ENCODE peak calls at places on chromosome 7, in ten cellular contexts. One of them, this sample, is unnamed.
A peak's percentile ranks its signal among the peaks of the same experiment; 100 is the strongest.

GRCh38 chr7:17139081-17139480 is 159.4 kb upstream of the AHR start:
- DNase-seq in cardiac fibroblast: no peak
- DNase-seq in OCI-LY7: no peak
- DNase-seq in glutamatergic neuron: no peak
- DNase-seq in coronary artery: no peak
- DNase-seq in nephron progenitor cell: no peak
- DNase-seq in choroid plexus epithelial cell: no peak
- DNase-seq in body of pancreas: no peak
- DNase-seq in AG09319: no peak
- DNase-seq in left ventricle myocardium inferior: no peak
- DNase-seq in this sample: no peak

GRCh38 chr7:11714205-11714604 is 117.8 kb downstream of the THSD7A start:
- DNase-seq in cardiac fibroblast: no peak
- DNase-seq in OCI-LY7: no peak
- DNase-seq in nephron progenitor cell: no peak
- DNase-seq in AG09319: no peak
- DNase-seq in glutamatergic neuron: no peak
- DNase-seq in body of pancreas: no peak
- DNase-seq in left ventricle myocardium inferior: no peak
- DNase-seq in choroid plexus epithelial cell: no peak
- DNase-seq in coronary artery: no peak
- DNase-seq in this sample: no peak

GRCh38 chr7:17307033-17307432 is 8.6 kb downstream of the AHR start:
- DNase-seq in OCI-LY7: no peak
- DNase-seq in left ventricle myocardium inferior: no peak
- DNase-seq in coronary artery: no peak
- DNase-seq in choroid plexus epithelial cell: no peak
- DNase-seq in nephron progenitor cell: no peak
- DNase-seq in glutamatergic neuron: no peak
- DNase-seq in cardiac fibroblast: peak; percentile 51
- DNase-seq in body of pancreas: no peak
- DNase-seq in AG09319: no peak
- DNase-seq in this sample: no peak

GRCh38 chr7:32937344-32938174 is 19.7 kb upstream of the FKBP9 start:
- DNase-seq in nephron progenitor cell: no peak
- DNase-seq in body of pancreas: peak; percentile 45
- DNase-seq in coronary artery: no peak
- DNase-seq in OCI-LY7: no peak
- DNase-seq in choroid plexus epithelial cell: peak; percentile 53
- DNase-seq in AG09319: no peak
- DNase-seq in glutamatergic neuron: peak; percentile 30
- DNase-seq in cardiac fibroblast: peak; percentile 66
- DNase-seq in left ventricle myocardium inferior: peak; percentile 49
- DNase-seq in this sample: no peak

GRCh38 chr7:131381069-131381838 is 53.6 kb downstream of the MKLN1 start:
- DNase-seq in glutamatergic neuron: no peak
- DNase-seq in cardiac fibroblast: peak; percentile 73
- DNase-seq in choroid plexus epithelial cell: peak; percentile 57
- DNase-seq in body of pancreas: no peak
- DNase-seq in left ventricle myocardium inferior: no peak
- DNase-seq in AG09319: no peak
- DNase-seq in coronary artery: no peak
- DNase-seq in nephron progenitor cell: no peak
- DNase-seq in OCI-LY7: no peak
- DNase-seq in this sample: no peak

GRCh38 chr7:90613088-90613498 is 17.0 kb downstream of the CDK14 start:
- DNase-seq in choroid plexus epithelial cell: peak; percentile 35
- DNase-seq in cardiac fibroblast: peak; percentile 69
- DNase-seq in OCI-LY7: no peak
- DNase-seq in body of pancreas: no peak
- DNase-seq in glutamatergic neuron: no peak
- DNase-seq in coronary artery: no peak
- DNase-seq in left ventricle myocardium inferior: no peak
- DNase-seq in AG09319: no peak
- DNase-seq in nephron progenitor cell: no peak
- DNase-seq in this sample: no peak

GRCh38 chr7:6346581-6346980 is 74.2 kb upstream of the CYTH3 start:
- DNase-seq in body of pancreas: no peak
- DNase-seq in AG09319: no peak
- DNase-seq in cardiac fibroblast: no peak
- DNase-seq in choroid plexus epithelial cell: no peak
- DNase-seq in OCI-LY7: no peak
- DNase-seq in glutamatergic neuron: no peak
- DNase-seq in nephron progenitor cell: no peak
- DNase-seq in coronary artery: no peak
- DNase-seq in left ventricle myocardium inferior: no peak
- DNase-seq in this sample: no peak

GRCh38 chr7:113784317-113784716 is 134.5 kb downstream of the PPP1R3A start:
- DNase-seq in AG09319: no peak
- DNase-seq in coronary artery: no peak
- DNase-seq in nephron progenitor cell: no peak
- DNase-seq in cardiac fibroblast: no peak
- DNase-seq in OCI-LY7: no peak
- DNase-seq in choroid plexus epithelial cell: no peak
- DNase-seq in left ventricle myocardium inferior: no peak
- DNase-seq in glutamatergic neuron: no peak
- DNase-seq in body of pancreas: no peak
- DNase-seq in this sample: no peak

GRCh38 chr7:34296663-34297062 is 361.4 kb upstream of the NPSR1 start:
- DNase-seq in AG09319: no peak
- DNase-seq in glutamatergic neuron: no peak
- DNase-seq in left ventricle myocardium inferior: no peak
- DNase-seq in cardiac fibroblast: peak; percentile 60
- DNase-seq in OCI-LY7: no peak
- DNase-seq in body of pancreas: no peak
- DNase-seq in coronary artery: no peak
- DNase-seq in choroid plexus epithelial cell: peak; percentile 63
- DNase-seq in nephron progenitor cell: no peak
- DNase-seq in this sample: no peak

GRCh38 chr7:66883716-66884115 is 37.3 kb upstream of the TMEM248 start:
- DNase-seq in choroid plexus epithelial cell: peak; percentile 14
- DNase-seq in nephron progenitor cell: no peak
- DNase-seq in body of pancreas: no peak
- DNase-seq in cardiac fibroblast: peak; percentile 63
- DNase-seq in glutamatergic neuron: no peak
- DNase-seq in left ventricle myocardium inferior: no peak
- DNase-seq in AG09319: no peak
- DNase-seq in OCI-LY7: no peak
- DNase-seq in coronary artery: no peak
- DNase-seq in this sample: no peak

GRCh38 chr7:32533313-32534024 is 38.2 kb downstream of the AVL9 start:
- DNase-seq in AG09319: no peak
- DNase-seq in OCI-LY7: no peak
- DNase-seq in coronary artery: no peak
- DNase-seq in body of pancreas: no peak
- DNase-seq in glutamatergic neuron: no peak
- DNase-seq in left ventricle myocardium inferior: no peak
- DNase-seq in choroid plexus epithelial cell: peak; percentile 52
- DNase-seq in cardiac fibroblast: peak; percentile 45
- DNase-seq in nephron progenitor cell: no peak
- DNase-seq in this sample: no peak

GRCh38 chr7:96414931-96415292 is 93.0 kb upstream of the SLC25A13 start:
- DNase-seq in coronary artery: no peak
- DNase-seq in left ventricle myocardium inferior: no peak
- DNase-seq in OCI-LY7: peak; percentile 53
- DNase-seq in body of pancreas: peak; percentile 39
- DNase-seq in AG09319: no peak
- DNase-seq in glutamatergic neuron: peak; percentile 52
- DNase-seq in choroid plexus epithelial cell: peak; percentile 52
- DNase-seq in nephron progenitor cell: peak; percentile 40
- DNase-seq in cardiac fibroblast: peak; percentile 59
- DNase-seq in this sample: peak; percentile 60

DNA sequence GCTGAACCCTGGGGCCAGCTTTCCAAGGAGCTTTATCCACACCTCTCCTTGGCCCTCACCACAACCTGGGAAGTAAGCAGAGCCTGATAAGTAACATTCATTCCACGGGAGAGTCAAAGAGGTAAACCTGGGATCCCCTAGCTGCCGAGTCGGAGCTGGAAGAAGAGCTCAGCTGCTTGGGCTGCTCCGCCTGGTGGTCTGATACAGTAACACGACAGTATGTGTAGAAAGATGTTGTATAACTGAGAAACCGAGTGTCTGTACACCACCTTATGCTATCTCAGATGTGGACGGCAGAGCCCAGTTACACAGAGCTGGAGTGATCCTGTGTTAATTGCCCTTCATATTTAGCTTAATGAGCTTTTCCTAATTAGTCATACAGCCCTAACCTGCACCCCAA is 151.3 kb upstream of the KMT2E start:
- DNase-seq in left ventricle myocardium inferior: no peak
- DNase-seq in body of pancreas: no peak
- DNase-seq in OCI-LY7: peak; percentile 18
- DNase-seq in nephron progenitor cell: peak; percentile 16
- DNase-seq in choroid plexus epithelial cell: peak; percentile 38
- DNase-seq in AG09319: no peak
- DNase-seq in glutamatergic neuron: peak; percentile 56
- DNase-seq in cardiac fibroblast: peak; percentile 28
- DNase-seq in coronary artery: no peak
- DNase-seq in this sample: peak; percentile 28
- TF ChIP-seq CTCF in left ventricle myocardium inferior: peak; percentile 19
- TF ChIP-seq CTCF in body of pancreas: no peak
- TF ChIP-seq CTCF in OCI-LY7: peak; percentile 63
- TF ChIP-seq CTCF in nephron progenitor cell: peak; percentile 33
- TF ChIP-seq CTCF in choroid plexus epithelial cell: peak; percentile 60
- TF ChIP-seq CTCF in AG09319: peak; percentile 10
- TF ChIP-seq CTCF in glutamatergic neuron: peak; percentile 63
- TF ChIP-seq CTCF in cardiac fibroblast: peak; percentile 47
- TF ChIP-seq CTCF in coronary artery: no peak
- TF ChIP-seq CTCF in this sample: peak; percentile 47

GRCh38 chr7:23955600-23956149 is 245.7 kb downstream of the STK31 start:
- DNase-seq in body of pancreas: no peak
- DNase-seq in AG09319: no peak
- DNase-seq in left ventricle myocardium inferior: no peak
- DNase-seq in coronary artery: no peak
- DNase-seq in OCI-LY7: no peak
- DNase-seq in glutamatergic neuron: no peak
- DNase-seq in nephron progenitor cell: no peak
- DNase-seq in cardiac fibroblast: no peak
- DNase-seq in choroid plexus epithelial cell: no peak
- DNase-seq in this sample: no peak
- TF ChIP-seq CTCF in body of pancreas: no peak
- TF ChIP-seq CTCF in AG09319: no peak
- TF ChIP-seq CTCF in left ventricle myocardium inferior: no peak
- TF ChIP-seq CTCF in coronary artery: no peak
- TF ChIP-seq CTCF in OCI-LY7: no peak
- TF ChIP-seq CTCF in glutamatergic neuron: no peak
- TF ChIP-seq CTCF in nephron progenitor cell: no peak
- TF ChIP-seq CTCF in cardiac fibroblast: no peak
- TF ChIP-seq CTCF in choroid plexus epithelial cell: no peak
- TF ChIP-seq CTCF in this sample: no peak

GRCh38 chr7:150756858-150757257 is 19.6 kb downstream of the GIMAP5 start:
- DNase-seq in choroid plexus epithelial cell: peak; percentile 13
- DNase-seq in left ventricle myocardium inferior: no peak
- DNase-seq in cardiac fibroblast: peak; percentile 7
- DNase-seq in nephron progenitor cell: no peak
- DNase-seq in body of pancreas: no peak
- DNase-seq in AG09319: no peak
- DNase-seq in glutamatergic neuron: no peak
- DNase-seq in OCI-LY7: no peak
- DNase-seq in coronary artery: no peak
- DNase-seq in this sample: no peak
- TF ChIP-seq CTCF in choroid plexus epithelial cell: no peak
- TF ChIP-seq CTCF in left ventricle myocardium inferior: peak; percentile 73
- TF ChIP-seq CTCF in cardiac fibroblast: no peak
- TF ChIP-seq CTCF in nephron progenitor cell: peak; percentile 25
- TF ChIP-seq CTCF in body of pancreas: peak; percentile 11
- TF ChIP-seq CTCF in AG09319: peak; percentile 13
- TF ChIP-seq CTCF in glutamatergic neuron: no peak
- TF ChIP-seq CTCF in OCI-LY7: peak; percentile 66
- TF ChIP-seq CTCF in coronary artery: no peak
- TF ChIP-seq CTCF in this sample: peak; percentile 48

GRCh38 chr7:142960955-142961512 is 1.1 kb downstream of the KEL start:
- DNase-seq in coronary artery: no peak
- DNase-seq in nephron progenitor cell: no peak
- DNase-seq in body of pancreas: no peak
- DNase-seq in AG09319: no peak
- DNase-seq in glutamatergic neuron: no peak
- DNase-seq in choroid plexus epithelial cell: no peak
- DNase-seq in OCI-LY7: no peak
- DNase-seq in cardiac fibroblast: no peak
- DNase-seq in left ventricle myocardium inferior: no peak
- DNase-seq in this sample: no peak
- TF ChIP-seq CTCF in coronary artery: no peak
- TF ChIP-seq CTCF in nephron progenitor cell: no peak
- TF ChIP-seq CTCF in body of pancreas: no peak
- TF ChIP-seq CTCF in AG09319: no peak
- TF ChIP-seq CTCF in glutamatergic neuron: no peak
- TF ChIP-seq CTCF in choroid plexus epithelial cell: no peak
- TF ChIP-seq CTCF in OCI-LY7: peak; percentile 63
- TF ChIP-seq CTCF in cardiac fibroblast: no peak
- TF ChIP-seq CTCF in left ventricle myocardium inferior: no peak
- TF ChIP-seq CTCF in this sample: no peak

DNA sequence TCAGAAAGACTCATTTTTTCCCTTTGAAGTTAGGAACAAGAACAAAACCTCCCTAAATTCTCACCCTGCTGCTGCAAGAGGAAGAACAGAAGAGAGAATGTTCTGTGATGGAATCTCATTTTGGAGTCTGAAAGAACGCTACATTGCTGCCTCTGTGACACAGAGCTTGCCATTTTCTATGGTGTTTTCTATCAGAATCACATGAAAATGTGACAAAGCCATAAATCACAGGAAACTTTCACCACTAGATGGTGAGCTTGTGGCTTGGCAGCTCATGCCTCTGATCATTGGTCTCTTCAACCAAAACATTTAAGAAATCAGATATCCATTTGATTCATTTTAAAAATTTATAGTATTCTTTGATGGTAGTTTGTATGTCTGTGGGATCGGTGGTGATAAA is 82.9 kb downstream of the CADPS2 start:
- DNase-seq in glutamatergic neuron: no peak
- DNase-seq in coronary artery: no peak
- DNase-seq in AG09319: peak; percentile 2
- DNase-seq in choroid plexus epithelial cell: peak; percentile 78
- DNase-seq in OCI-LY7: peak; percentile 5
- DNase-seq in body of pancreas: no peak
- DNase-seq in cardiac fibroblast: peak; percentile 77
- DNase-seq in nephron progenitor cell: no peak
- DNase-seq in left ventricle myocardium inferior: no peak
- DNase-seq in this sample: peak; percentile 7
- TF ChIP-seq CTCF in glutamatergic neuron: peak; percentile 29
- TF ChIP-seq CTCF in coronary artery: no peak
- TF ChIP-seq CTCF in AG09319: peak; percentile 65
- TF ChIP-seq CTCF in choroid plexus epithelial cell: peak; percentile 84
- TF ChIP-seq CTCF in OCI-LY7: peak; percentile 61
- TF ChIP-seq CTCF in body of pancreas: peak; percentile 38
- TF ChIP-seq CTCF in cardiac fibroblast: peak; percentile 71
- TF ChIP-seq CTCF in nephron progenitor cell: no peak
- TF ChIP-seq CTCF in left ventricle myocardium inferior: peak; percentile 74
- TF ChIP-seq CTCF in this sample: peak; percentile 46

DNA sequence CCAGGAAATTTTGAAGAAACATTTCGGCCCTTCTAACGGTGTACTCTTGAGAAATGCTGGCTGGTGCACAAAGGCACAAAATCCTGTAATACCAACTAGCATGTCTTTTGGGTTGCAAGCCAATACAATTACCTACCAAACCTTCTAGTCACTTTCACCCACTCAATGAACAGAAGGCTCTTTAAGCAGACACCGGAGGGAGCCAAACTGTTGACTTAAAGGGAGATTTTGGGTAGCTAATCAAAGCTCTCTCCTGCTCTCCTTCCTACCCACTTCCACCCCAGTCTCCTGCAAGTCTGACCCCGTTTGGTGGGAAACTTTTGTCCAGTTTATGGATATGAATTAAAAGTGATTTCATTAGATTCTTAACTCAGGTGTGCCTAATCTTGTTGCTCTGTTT is 24.0 kb downstream of the GRM3 start:
- DNase-seq in nephron progenitor cell: no peak
- DNase-seq in OCI-LY7: no peak
- DNase-seq in coronary artery: no peak
- DNase-seq in AG09319: no peak
- DNase-seq in body of pancreas: no peak
- DNase-seq in glutamatergic neuron: peak; percentile 22
- DNase-seq in left ventricle myocardium inferior: no peak
- DNase-seq in cardiac fibroblast: no peak
- DNase-seq in choroid plexus epithelial cell: no peak
- DNase-seq in this sample: peak; percentile 31
- TF ChIP-seq CTCF in nephron progenitor cell: no peak
- TF ChIP-seq CTCF in OCI-LY7: no peak
- TF ChIP-seq CTCF in coronary artery: no peak
- TF ChIP-seq CTCF in AG09319: no peak
- TF ChIP-seq CTCF in body of pancreas: no peak
- TF ChIP-seq CTCF in glutamatergic neuron: no peak
- TF ChIP-seq CTCF in left ventricle myocardium inferior: no peak
- TF ChIP-seq CTCF in cardiac fibroblast: no peak
- TF ChIP-seq CTCF in choroid plexus epithelial cell: no peak
- TF ChIP-seq CTCF in this sample: no peak

This sample was measured in endothelial cell.